ENCODE peak calls at places on chromosomes 4 and X, in four cellular contexts. P is PC-3, O is Peyer's patch, D is MM.1S. V is an unnamed sample.

GRCh38 chr4:25290490-25291067 is 22.0 kb upstream of the ZCCHC4 start:
- DNase-seq in P (no peak), O (no peak), D (no peak), V (no peak)

GRCh38 chr4:30536231-30536630 is 183.9 kb upstream of the PCDH7 start:
- DNase-seq in P (peak), O (no peak), D (no peak), V (no peak)

GRCh38 chr4:38950159-38950558 is 82.0 kb downstream of the TMEM156 start:
- DNase-seq in P (no peak), O (no peak), D (no peak), V (no peak)

GRCh38 chr4:107599841-107600240 is 120.2 kb downstream of the PAPSS1 start:
- DNase-seq in P (no peak), O (no peak), D (no peak), V (no peak)

GRCh38 chr4:6204098-6204497 is 3.7 kb upstream of the JAKMIP1 start:
- DNase-seq in P (no peak), O (no peak), D (no peak), V (no peak)

GRCh38 chr4:48575964-48576363 is 85.9 kb downstream of the ZAR1 start:
- DNase-seq in P (peak), O (no peak), D (no peak), V (no peak)

GRCh38 chr4:89563431-89563830 is 255.8 kb upstream of the GPRIN3 start:
- DNase-seq in P (no peak), O (no peak), D (no peak), V (no peak)

GRCh38 chr4:135243960-135244561 is 1042.5 kb upstream of the PABPC4L start:
- DNase-seq in P (no peak), O (no peak), D (no peak), V (no peak)

GRCh38 chrX:39262641-39263040 is 461.4 kb downstream of the MID1IP1 start:
- DNase-seq in P (no peak), O (no peak), D (no peak), V (no peak)

GRCh38 chr4:139523076-139523475 is 32.9 kb downstream of the SETD7 start:
- DNase-seq in P (peak), O (no peak), D (no peak), V (no peak)

GRCh38 chr4:88696620-88697019 is 1.0 kb downstream of the NAP1L5 start:
- DNase-seq in P (no peak), O (no peak), D (no peak), V (no peak)

GRCh38 chr4:20256381-20256881 is 4.7 kb downstream of the SLIT2 start:
- DNase-seq in P (peak), O (no peak), D (no peak), V (no peak)

GRCh38 chr4:144656857-144657256 is 10.9 kb downstream of the HHIP start:
- DNase-seq in P (no peak), O (no peak), D (no peak), V (no peak)

GRCh38 chr4:8710416-8710815 is 117.9 kb downstream of the CPZ start:
- DNase-seq in P (no peak), O (no peak), D (no peak), V (no peak)

DNA sequence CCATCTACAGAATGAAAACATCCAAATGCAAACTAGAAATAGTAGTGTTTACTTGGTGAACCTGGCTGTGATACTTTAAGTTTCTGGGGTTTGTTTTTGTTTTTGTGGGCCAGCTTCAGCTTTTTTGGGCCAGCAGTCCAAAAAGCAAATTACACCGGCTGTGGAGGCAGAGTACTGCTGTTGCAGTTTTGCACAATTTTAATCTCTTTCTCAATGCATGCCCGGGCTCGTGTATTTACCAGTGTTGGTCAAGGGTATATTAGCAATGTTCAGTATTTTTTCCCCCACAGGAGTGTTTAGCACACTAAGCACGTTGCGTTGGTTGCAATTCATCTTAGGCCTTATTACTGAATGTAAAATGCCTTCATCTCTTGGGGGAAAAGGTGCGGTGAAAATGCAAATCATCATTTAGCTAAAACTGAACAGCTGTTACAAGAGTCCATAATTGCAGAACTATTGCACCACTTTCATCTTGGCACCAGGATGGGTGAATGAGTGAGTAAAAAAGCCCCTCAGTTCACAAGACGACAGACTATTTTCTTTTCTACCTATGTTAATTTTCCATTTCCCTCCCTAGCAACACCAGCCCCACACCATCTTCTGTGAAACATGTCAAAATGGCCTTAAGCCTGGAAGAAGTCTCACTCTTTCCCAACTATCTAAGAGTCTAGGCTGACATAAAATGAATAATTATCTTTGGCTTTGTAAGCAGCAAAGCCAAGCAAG is 1.8 kb upstream of the CNOT6L start:
- DNase-seq in P (no peak), O (peak), D (peak), V (no peak)
- H3K27ac ChIP-seq in P (no peak), O (peak), D (peak), V (peak)

GRCh38 chr4:15676899-15677298 is 4.7 kb upstream of the FAM200B start:
- DNase-seq in P (no peak), O (no peak), D (no peak), V (no peak)

GRCh38 chr4:15676039-15676438 is 5.6 kb upstream of the FAM200B start:
- DNase-seq in P (no peak), O (no peak), D (no peak), V (no peak)

GRCh38 chr4:15673337-15673736 is 8.3 kb upstream of the FAM200B start:
- DNase-seq in P (no peak), O (no peak), D (no peak), V (no peak)

GRCh38 chr4:15675363-15675762 is 6.3 kb upstream of the FAM200B start:
- DNase-seq in P (no peak), O (no peak), D (no peak), V (no peak)

GRCh38 chr4:15674926-15675325 is 6.7 kb upstream of the FAM200B start:
- DNase-seq in P (no peak), O (no peak), D (no peak), V (no peak)
- H3K27ac ChIP-seq in P (no peak), O (no peak), D (no peak), V (no peak)

GRCh38 chrX:78330540-78330939 is 3.1 kb upstream of the CYSLTR1 start:
- DNase-seq in P (no peak), O (no peak), D (no peak), V (no peak)
- H3K27ac ChIP-seq in P (no peak), O (no peak), D (no peak), V (no peak)

DNA sequence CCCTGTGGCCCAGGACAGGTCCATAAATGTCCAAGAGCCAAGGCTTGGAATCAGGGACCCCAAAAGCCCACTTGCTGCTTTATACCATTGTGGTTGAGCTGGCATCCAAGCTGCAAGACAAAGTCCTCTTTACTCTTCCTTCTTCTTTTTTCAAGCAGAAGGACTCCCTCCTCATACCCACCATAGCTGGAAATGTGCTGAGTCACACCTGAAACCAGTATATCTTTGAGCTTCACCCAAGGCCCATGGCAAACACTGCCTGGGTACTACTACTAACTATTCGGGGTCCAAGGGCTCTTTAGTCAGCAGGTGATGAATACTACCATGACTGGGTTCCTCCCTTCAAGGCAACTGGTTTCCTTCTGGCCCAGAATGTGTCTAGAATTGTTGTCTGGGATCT is 37.3 kb upstream of the NMU start:
- DNase-seq in P (no peak), O (no peak), D (no peak), V (no peak)
- H3K27ac ChIP-seq in P (no peak), O (no peak), D (no peak), V (no peak)

GRCh38 chr4:118254368-118254767 is 98.4 kb downstream of the PRSS12 start:
- DNase-seq in P (no peak), O (no peak), D (no peak), V (no peak)

GRCh38 chr4:118249890-118250289 is 102.9 kb downstream of the PRSS12 start:
- DNase-seq in P (no peak), O (no peak), D (no peak), V (no peak)
- H3K27ac ChIP-seq in P (no peak), O (no peak), D (no peak), V (no peak)

DNA sequence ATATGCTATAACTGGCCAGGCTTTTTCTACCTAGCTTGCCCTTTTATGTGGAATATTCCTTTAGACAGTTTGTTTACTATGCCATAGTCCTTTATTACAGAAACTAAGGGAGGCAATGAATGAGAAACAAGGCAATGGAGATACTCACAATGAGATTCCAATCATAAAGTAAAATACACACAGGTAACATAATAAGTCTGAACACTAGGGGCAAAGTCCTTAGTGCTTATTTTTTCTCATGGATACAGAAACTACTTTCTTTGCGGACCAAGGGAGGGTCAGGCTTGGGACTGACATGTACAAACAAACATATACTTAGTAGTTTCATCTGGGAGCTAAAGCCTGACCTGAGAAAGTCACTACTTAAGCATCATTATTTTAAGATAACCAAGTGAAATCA is 16.0 kb upstream of the UGT8 start:
- DNase-seq in P (no peak), O (no peak), D (no peak), V (no peak)
- H3K27ac ChIP-seq in P (no peak), O (no peak), D (no peak), V (no peak)

GRCh38 chrX:107700317-107700774 is 72.0 kb downstream of the PRPS1 start:
- DNase-seq in P (peak), O (no peak), D (no peak), V (no peak)

GRCh38 chrX:107699611-107700010 is 71.3 kb downstream of the PRPS1 start:
- DNase-seq in P (no peak), O (no peak), D (no peak), V (no peak)

GRCh38 chrX:107701493-107702121 is 73.3 kb downstream of the PRPS1 start:
- DNase-seq in P (no peak), O (no peak), D (no peak), V (no peak)

GRCh38 chrX:107704181-107704580 is 71.4 kb downstream of the TSC22D3 start:
- DNase-seq in P (no peak), O (no peak), D (no peak), V (no peak)

DNA sequence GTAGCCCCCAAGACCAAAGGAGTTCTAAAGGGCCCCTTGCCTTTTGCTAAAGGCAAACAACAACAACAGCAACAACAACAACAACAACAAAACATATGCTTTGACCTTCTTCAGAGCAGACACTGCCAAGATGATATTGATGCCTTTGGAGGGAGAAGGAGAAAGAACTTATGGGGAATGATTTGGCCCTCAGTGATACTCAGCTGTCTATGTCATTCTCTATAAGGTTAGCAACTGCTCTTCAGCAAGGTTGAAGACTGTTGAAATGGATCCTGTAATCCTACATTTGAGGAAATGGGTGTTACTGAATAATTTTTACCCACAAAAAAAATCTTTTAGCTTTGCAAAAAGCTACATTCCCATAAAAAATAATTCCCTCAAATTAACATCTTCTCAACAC is 72.5 kb downstream of the PRPS1 start:
- DNase-seq in P (no peak), O (no peak), D (no peak), V (no peak)
- H3K27ac ChIP-seq in P (no peak), O (peak), D (no peak), V (peak)

V was measured in caudate nucleus.